ENCODE peak calls at places on chromosomes 13 and 19, in eight cellular contexts. O, U, B, I, F, N, K and X are unnamed samples.

GRCh38 chr19:19040417-19040816 is 7.0 kb downstream of the ARMC6 start:
- DNase-seq in N (no peak), K (no peak), I (no peak), B (no peak), U (peak; percentile 46), O (no peak), F (no peak), X (no peak)

GRCh38 chr13:42970824-42971669 is 21.0 kb downstream of the EPSTI1 start:
- DNase-seq in F (peak; percentile 43), U (no peak), O (peak; percentile 13), I (no peak), B (peak; percentile 51), K (peak; percentile 41), N (peak; percentile 59), X (peak; percentile 72)

GRCh38 chr13:109243311-109243951 is 543.0 kb downstream of the IRS2 start:
- DNase-seq in F (no peak), O (no peak), B (no peak), U (no peak), N (no peak), I (no peak), K (no peak), X (no peak)

GRCh38 chr13:71979616-71980015 is 112.6 kb upstream of the DACH1 start:
- DNase-seq in O (no peak), I (no peak), N (no peak), B (no peak), U (no peak), K (no peak), F (peak; percentile 51), X (no peak)

GRCh38 chr13:48009298-48009697 is 8.2 kb upstream of the SUCLA2 start:
- DNase-seq in N (no peak), O (no peak), B (no peak), K (no peak), F (no peak), I (no peak), U (no peak), X (no peak)

GRCh38 chr19:51742736-51743288 is 8.9 kb downstream of the FPR1 start:
- DNase-seq in K (no peak), N (no peak), O (no peak), I (no peak), B (no peak), U (no peak), F (no peak), X (no peak)

GRCh38 chr19:51272183-51272817 is 21.4 kb downstream of the SIGLECL1 start:
- DNase-seq in F (no peak), B (no peak), U (no peak), K (peak; percentile 25), I (no peak), O (no peak), N (peak; percentile 38), X (no peak)

GRCh38 chr13:75495938-75496337 is 14.0 kb upstream of the TBC1D4 start:
- DNase-seq in B (no peak), I (no peak), F (no peak), N (no peak), K (no peak), O (no peak), U (no peak), X (no peak)

GRCh38 chr19:29383696-29384095 is 142.1 kb upstream of the VSTM2B start:
- DNase-seq in U (no peak), B (no peak), I (no peak), K (no peak), F (no peak), O (no peak), N (no peak), X (peak; percentile 6)

GRCh38 chr19:33110201-33110910 is 21.6 kb upstream of the WDR88 start:
- DNase-seq in U (no peak), F (no peak), N (no peak), B (no peak), O (no peak), K (no peak), I (no peak), X (no peak)

GRCh38 chr19:52638601-52639000 is 446 bp upstream of the ZNF83 start:
- DNase-seq in I (peak; percentile 25), K (no peak), O (no peak), F (no peak), B (peak; percentile 17), N (no peak), U (peak; percentile 31), X (peak; percentile 62)

GRCh38 chr13:60163525-60164471 is at the start of gene DIAPH3:
- DNase-seq in B (peak; percentile 95), O (peak; percentile 87), N (peak; percentile 94), F (peak; percentile 99), K (peak; percentile 93), I (peak; percentile 97), U (peak; percentile 90), X (peak; percentile 97)

GRCh38 chr19:10510301-10510802 is 6.9 kb downstream of the S1PR5 start:
- DNase-seq in N (peak; percentile 38), U (no peak), O (peak; percentile 28), I (peak; percentile 31), F (no peak), K (peak; percentile 69), B (peak; percentile 56), X (peak; percentile 85)

GRCh38 chr13:110229905-110230563 is 76.9 kb downstream of the COL4A1 start:
- DNase-seq in F (no peak), U (no peak), B (no peak), I (no peak), N (no peak), K (no peak), O (no peak), X (no peak)

GRCh38 chr13:50485979-50486935 is 357.2 kb downstream of the DLEU7 start:
- DNase-seq in N (no peak), F (no peak), B (no peak), U (no peak), I (no peak), K (no peak), O (no peak), X (no peak)

GRCh38 chr19:47609885-47610545 is 1.1 kb downstream of the BICRA start:
- DNase-seq in N (peak; percentile 40), K (peak; percentile 55), F (peak; percentile 54), I (peak; percentile 56), B (peak; percentile 56), O (peak; percentile 18), U (no peak), X (peak; percentile 83)

GRCh38 chr13:27064252-27064995 is 107.2 kb downstream of the USP12 start:
- DNase-seq in U (no peak), O (no peak), K (no peak), B (no peak), I (no peak), F (no peak), N (no peak), X (no peak)

GRCh38 chr19:39582891-39583625 is 19.3 kb upstream of the LGALS13 start:
- DNase-seq in U (no peak), F (no peak), K (no peak), I (no peak), N (no peak), O (no peak), B (no peak), X (no peak)